ENCODE peak calls at places on chromosomes 2 and 18, in seven cellular contexts. S is GM23248, V is uterus, P is lower lobe of right lung, H is heart left ventricle, K is A549, C is prostate gland. B is an unnamed sample.

GRCh38 chr18:46297124-46297523 is 192.9 kb downstream of the HAUS1 start:
- DNase-seq in S (no peak), V (no peak), P (no peak), H (no peak), K (no peak), C (no peak), B (no peak)

GRCh38 chr2:146130290-146130689 is 1610.4 kb upstream of the ZEB2 start:
- DNase-seq in S (no peak), V (no peak), P (no peak), H (no peak), K (no peak), C (no peak), B (no peak)

GRCh38 chr2:237256845-237257244 is 157.1 kb downstream of the COL6A3 start:
- DNase-seq in S (peak; percentile 91), V (peak; percentile 80), P (no peak), H (peak; percentile 58), K (no peak), C (no peak), B (no peak)

GRCh38 chr2:27379840-27380625 is 501 bp downstream of the ZNF513 start:
- DNase-seq in S (peak; percentile 54), V (peak; percentile 75), P (peak; percentile 85), H (peak; percentile 86), K (no peak), C (peak; percentile 36), B (peak; percentile 89)

GRCh38 chr2:12737226-12738111 is 20.7 kb downstream of the TRIB2 start:
- DNase-seq in S (no peak), V (no peak), P (no peak), H (no peak), K (no peak), C (no peak), B (no peak)

GRCh38 chr2:105313877-105314276 is 15.7 kb downstream of the TGFBRAP1 start:
- DNase-seq in S (no peak), V (no peak), P (no peak), H (no peak), K (no peak), C (no peak), B (no peak)

GRCh38 chr2:29219374-29219773 is 104.2 kb downstream of the CLIP4 start:
- DNase-seq in S (no peak), V (no peak), P (no peak), H (no peak), K (no peak), C (no peak), B (no peak)

GRCh38 chr2:68357608-68358337 is 7.3 kb upstream of the PLEK start:
- DNase-seq in S (peak; percentile 68), V (peak; percentile 22), P (no peak), H (peak; percentile 61), K (peak; percentile 22), C (peak; percentile 13), B (no peak)

GRCh38 chr18:36382854-36383253 is 85.3 kb downstream of the FHOD3 start:
- DNase-seq in S (no peak), V (no peak), P (no peak), H (no peak), K (no peak), C (no peak), B (no peak)

GRCh38 chr2:180657054-180657453 is 323.4 kb upstream of the UBE2E3 start:
- DNase-seq in S (peak; percentile 56), V (no peak), P (no peak), H (no peak), K (no peak), C (no peak), B (no peak)

GRCh38 chr2:216299588-216299987 is 72.7 kb downstream of the MARCHF4 start:
- DNase-seq in S (peak; percentile 77), V (no peak), P (no peak), H (no peak), K (no peak), C (no peak), B (no peak)

GRCh38 chr2:121530210-121530562 is 494 bp upstream of the RNU4ATAC start:
- DNase-seq in S (peak; percentile 84), V (peak; percentile 63), P (peak; percentile 82), H (peak; percentile 79), K (peak; percentile 66), C (no peak), B (peak; percentile 80)

GRCh38 chr2:238929242-238930081 is 81.6 kb downstream of the TWIST2 start:
- DNase-seq in S (peak; percentile 56), V (peak; percentile 72), P (no peak), H (peak; percentile 64), K (no peak), C (no peak), B (peak; percentile 73)

GRCh38 chr2:112075490-112076260 is 20.6 kb downstream of the TMEM87B start:
- DNase-seq in S (peak; percentile 30), V (no peak), P (no peak), H (no peak), K (no peak), C (no peak), B (no peak)

GRCh38 chr2:113240915-113241911 is 37.5 kb downstream of the PAX8 start:
- DNase-seq in S (peak; percentile 99), V (peak; percentile 85), P (no peak), H (peak; percentile 69), K (peak; percentile 99), C (no peak), B (peak; percentile 88)

GRCh38 chr2:179915395-179915992 is 54.1 kb upstream of the ZNF385B start:
- DNase-seq in S (no peak), V (no peak), P (no peak), H (no peak), K (no peak), C (no peak), B (no peak)

GRCh38 chr2:212640428-212640827 is 101.8 kb upstream of the ERBB4 start:
- DNase-seq in S (no peak), V (no peak), P (no peak), H (no peak), K (no peak), C (no peak), B (no peak)

GRCh38 chr2:11539317-11540147 is 5.7 kb downstream of the GREB1 start:
- DNase-seq in S (no peak), V (peak; percentile 85), P (no peak), H (no peak), K (no peak), C (peak; percentile 94), B (no peak)

GRCh38 chr2:83565231-83566025 is 893.7 kb downstream of the SUCLG1 start:
- DNase-seq in S (no peak), V (no peak), P (no peak), H (no peak), K (no peak), C (no peak), B (no peak)

GRCh38 chr2:83573060-83573459 is 886.0 kb downstream of the SUCLG1 start:
- DNase-seq in S (no peak), V (no peak), P (no peak), H (no peak), K (no peak), C (no peak), B (no peak)

GRCh38 chr2:83561592-83561991 is 897.5 kb downstream of the SUCLG1 start:
- DNase-seq in S (no peak), V (no peak), P (no peak), H (no peak), K (no peak), C (no peak), B (no peak)

GRCh38 chr2:83572400-83572799 is 886.7 kb downstream of the SUCLG1 start:
- DNase-seq in S (peak; percentile 45), V (no peak), P (no peak), H (no peak), K (no peak), C (no peak), B (no peak)

DNA sequence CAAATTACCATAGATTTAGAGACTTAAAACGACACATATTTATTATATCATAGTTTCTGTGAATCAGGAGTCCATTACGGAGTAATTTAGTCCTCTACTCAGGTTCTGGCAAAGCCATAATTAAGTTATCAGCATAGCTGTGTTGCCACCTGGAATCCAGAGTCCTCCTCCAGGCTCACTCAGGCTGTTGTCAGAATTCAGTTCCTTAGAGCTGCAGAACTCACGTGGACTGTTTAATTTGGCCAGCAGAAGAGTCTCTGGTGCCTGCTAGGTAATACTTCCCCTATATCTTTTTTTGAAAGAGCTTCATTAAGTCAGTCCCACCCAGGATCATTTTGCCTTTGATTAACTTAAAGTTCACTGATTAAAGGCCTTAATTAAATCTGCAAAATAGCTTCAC is 891.5 kb downstream of the SUCLG1 start:
- DNase-seq in S (no peak), V (no peak), P (no peak), H (no peak), K (no peak), C (no peak), B (no peak)
- H3K9me3 ChIP-seq in S (peaks cover under 1% of the 10 kb centered on the region), V (no peaks in the 10 kb centered on the region), P (no peaks in the 10 kb centered on the region), H (no peaks in the 10 kb centered on the region), K (no peaks in the 10 kb centered on the region), C (no peaks in the 10 kb centered on the region), B (no peaks in the 10 kb centered on the region)

DNA sequence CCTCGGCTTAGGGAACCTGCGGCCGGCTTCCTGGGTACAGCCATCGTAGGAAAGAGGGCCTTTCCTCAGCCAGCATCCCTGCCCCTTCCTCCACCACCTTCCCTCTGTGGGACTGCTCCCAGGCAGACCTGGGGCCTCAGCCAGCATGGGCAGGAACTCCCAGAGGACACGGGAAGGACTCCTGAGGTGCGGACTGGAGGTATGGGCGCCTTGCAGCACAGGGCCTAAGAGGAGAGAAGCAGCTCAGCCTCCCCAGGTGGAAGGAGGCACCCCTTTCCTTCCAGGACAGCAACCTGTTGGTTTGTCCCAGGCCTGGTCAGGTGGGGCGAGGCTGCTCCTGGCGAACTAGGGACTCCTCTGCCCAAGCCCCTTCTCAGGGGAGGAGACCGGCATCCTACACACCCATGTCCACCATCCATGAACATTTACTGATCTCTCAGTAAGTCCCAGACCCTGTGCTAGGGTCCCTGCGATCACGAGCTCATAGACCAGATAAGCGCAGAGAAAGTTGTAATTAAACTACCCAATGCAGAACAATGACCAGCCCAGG is 98.9 kb upstream of the ID2 start:
- DNase-seq in S (no peak), V (no peak), P (no peak), H (peak; percentile 26), K (no peak), C (no peak), B (no peak)
- H3K4me3 ChIP-seq in S (no peak overlapping the region), V (no peak overlapping the region), P (peak overlapping the region; percentile 39), H (no peak overlapping the region), K (no peak overlapping the region), C (peak overlapping the region; percentile 15), B (no peak overlapping the region)

DNA sequence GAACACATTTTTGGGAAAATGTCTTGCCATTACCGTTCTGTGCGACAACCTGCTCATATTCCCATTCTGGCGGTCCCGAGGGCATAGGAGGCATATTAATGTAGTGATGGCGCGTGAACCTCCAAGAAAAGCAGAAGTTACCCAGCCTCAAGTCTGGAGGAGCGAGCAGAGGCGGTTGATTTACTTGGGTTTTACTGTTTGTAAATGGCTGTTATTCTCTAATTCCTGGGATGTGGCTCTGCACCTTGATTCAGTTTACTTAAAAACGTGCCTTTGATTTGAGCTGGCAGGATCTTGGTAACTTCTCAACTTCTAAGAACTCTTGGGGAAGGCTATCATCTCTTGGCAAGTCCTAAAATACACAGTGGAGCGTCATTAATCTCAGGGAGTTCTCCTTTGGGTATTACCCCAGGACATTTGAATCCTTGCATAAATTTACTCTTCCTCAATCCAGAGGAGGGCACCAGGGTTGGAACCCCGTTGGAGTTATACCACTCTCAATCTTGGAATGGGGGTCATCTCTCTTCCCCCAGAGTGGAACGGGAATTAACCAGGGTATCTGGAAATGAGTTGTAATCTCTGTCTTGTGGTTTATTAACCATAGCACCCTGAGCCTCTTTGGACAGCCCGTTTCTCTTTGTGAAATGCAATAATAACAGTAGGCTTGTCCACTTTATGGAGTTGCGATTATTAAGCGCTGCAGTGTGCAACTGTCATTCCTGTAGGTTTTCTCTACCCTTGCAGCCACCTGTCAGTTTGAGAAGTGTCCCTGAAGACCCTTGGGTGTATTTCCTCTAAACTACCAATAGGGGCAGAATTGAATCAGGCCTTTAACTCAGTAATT is 2.1 kb downstream of the HK2 start:
- DNase-seq in S (peak; percentile 61), V (no peak), P (no peak), H (no peak), K (peak; percentile 84), C (no peak), B (no peak)
- H3K4me1 ChIP-seq in S (peaks cover 25% of the 10 kb centered on the region), V (no peaks in the 10 kb centered on the region), P (peaks cover 37% of the 10 kb centered on the region), H (peaks cover 27% of the 10 kb centered on the region), K (peaks cover 7% of the 10 kb centered on the region), C (no peaks in the 10 kb centered on the region), B (no peaks in the 10 kb centered on the region)

GRCh38 chr2:59502981-59503380 is 1050.5 kb downstream of the BCL11A start:
- DNase-seq in S (no peak), V (no peak), P (no peak), H (no peak), K (no peak), C (no peak), B (no peak)
- H3K9me3 ChIP-seq in S (no peaks in the 10 kb centered on the region), V (no peaks in the 10 kb centered on the region), P (no peaks in the 10 kb centered on the region), H (no peaks in the 10 kb centered on the region), K (no peaks in the 10 kb centered on the region), C (no peaks in the 10 kb centered on the region), B (peaks cover 2% of the 10 kb centered on the region)